ENCODE peak calls at places on chromosomes 7 and 10, in nine cellular contexts. G is OCI-LY7, I is left ventricle myocardium inferior, U is MM.1S, V is brain microvascular endothelial cell, N is lower lobe of right lung, K is thoracic aorta, D is spleen, Y is upper lobe of right lung. R is an unnamed sample.
A peak's percentile ranks its signal among the peaks of the same experiment; 100 is the strongest.

GRCh38 chr10:84198206-84198915 is 4.0 kb downstream of the CDHR1 start:
- DNase-seq in G (no peak), I (no peak), U (no peak), V (no peak), N (no peak), K (no peak), D (peak; percentile 58), Y (peak; percentile 28), R (no peak)

GRCh38 chr7:155807013-155807804 is 5.1 kb downstream of the SHH start:
- DNase-seq in G (no peak), I (no peak), U (no peak), V (no peak), N (no peak), K (no peak), D (peak; percentile 55), Y (peak; percentile 70), R (no peak)

GRCh38 chr7:30143748-30144251 is 9.0 kb downstream of the MTURN start:
- DNase-seq in G (no peak), I (no peak), U (peak; percentile 41), V (peak; percentile 40), N (no peak), K (no peak), D (no peak), Y (no peak), R (peak; percentile 89)

GRCh38 chr7:110043514-110043913 is 1047.4 kb upstream of the LRRN3 start:
- DNase-seq in G (no peak), I (no peak), U (no peak), V (peak; percentile 9), N (no peak), K (no peak), D (no peak), Y (no peak), R (no peak)

GRCh38 chr7:69920802-69921201 is 322.5 kb downstream of the AUTS2 start:
- DNase-seq in G (no peak), I (no peak), U (no peak), V (no peak), N (no peak), K (no peak), D (no peak), Y (no peak), R (no peak)

GRCh38 chr10:89463846-89464537 is 49.6 kb downstream of the IFIT5 start:
- DNase-seq in G (no peak), I (no peak), U (no peak), V (no peak), N (no peak), K (no peak), D (no peak), Y (no peak), R (no peak)

GRCh38 chr7:43294080-43294630 is 181.7 kb downstream of the HECW1 start:
- DNase-seq in G (no peak), I (no peak), U (no peak), V (peak; percentile 88), N (no peak), K (no peak), D (no peak), Y (no peak), R (peak; percentile 84)

GRCh38 chr10:122464575-122464974 is 3.2 kb downstream of the HTRA1 start:
- DNase-seq in G (no peak), I (no peak), U (no peak), V (no peak), N (no peak), K (no peak), D (no peak), Y (no peak), R (no peak)

GRCh38 chr10:129057856-129058663 is 409.0 kb upstream of the MGMT start:
- DNase-seq in G (no peak), I (no peak), U (peak; percentile 97), V (no peak), N (no peak), K (no peak), D (peak; percentile 84), Y (no peak), R (no peak)

GRCh38 chr10:3848768-3849643 is 64.0 kb upstream of the KLF6 start:
- DNase-seq in G (no peak), I (no peak), U (no peak), V (peak; percentile 72), N (no peak), K (no peak), D (no peak), Y (no peak), R (peak; percentile 91)

GRCh38 chr7:66442385-66442784 is 186.3 kb upstream of the KCTD7 start:
- DNase-seq in G (no peak), I (no peak), U (no peak), V (no peak), N (no peak), K (no peak), D (no peak), Y (no peak), R (no peak)

GRCh38 chr7:17233643-17234397 is 64.6 kb upstream of the AHR start:
- DNase-seq in G (no peak), I (no peak), U (no peak), V (peak; percentile 24), N (no peak), K (no peak), D (no peak), Y (peak; percentile 44), R (peak; percentile 7)

DNA sequence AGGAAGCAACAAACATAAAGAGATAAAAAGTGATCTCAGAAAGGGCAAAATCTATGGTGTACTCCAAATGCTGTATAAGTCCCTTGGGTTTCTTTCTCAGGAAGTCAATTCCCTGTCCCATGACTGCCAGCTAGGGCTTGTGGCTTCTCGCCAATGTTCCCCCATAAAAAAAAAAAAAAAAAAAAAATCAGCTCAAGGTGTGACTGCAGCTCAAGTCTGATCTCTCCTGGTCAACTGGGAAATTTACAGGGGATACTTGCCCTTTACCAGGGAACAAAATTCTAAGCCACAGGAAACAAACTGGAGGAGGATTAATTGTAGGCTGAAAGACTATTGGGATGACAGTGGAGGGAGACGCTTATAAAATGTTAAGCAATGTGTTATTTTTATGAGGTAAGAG is 76.0 kb downstream of the PCGF5 start:
- DNase-seq in G (peak; percentile 18), I (no peak), U (peak; percentile 20), V (no peak), N (no peak), K (no peak), D (no peak), Y (no peak), R (peak; percentile 21)
- TF ChIP-seq CTCF in G (peak; percentile 48), I (no peak), U (peak; percentile 46), V (peak; percentile 55), N (no peak), K (no peak), D (no peak), Y (no peak), R (no peak)

DNA sequence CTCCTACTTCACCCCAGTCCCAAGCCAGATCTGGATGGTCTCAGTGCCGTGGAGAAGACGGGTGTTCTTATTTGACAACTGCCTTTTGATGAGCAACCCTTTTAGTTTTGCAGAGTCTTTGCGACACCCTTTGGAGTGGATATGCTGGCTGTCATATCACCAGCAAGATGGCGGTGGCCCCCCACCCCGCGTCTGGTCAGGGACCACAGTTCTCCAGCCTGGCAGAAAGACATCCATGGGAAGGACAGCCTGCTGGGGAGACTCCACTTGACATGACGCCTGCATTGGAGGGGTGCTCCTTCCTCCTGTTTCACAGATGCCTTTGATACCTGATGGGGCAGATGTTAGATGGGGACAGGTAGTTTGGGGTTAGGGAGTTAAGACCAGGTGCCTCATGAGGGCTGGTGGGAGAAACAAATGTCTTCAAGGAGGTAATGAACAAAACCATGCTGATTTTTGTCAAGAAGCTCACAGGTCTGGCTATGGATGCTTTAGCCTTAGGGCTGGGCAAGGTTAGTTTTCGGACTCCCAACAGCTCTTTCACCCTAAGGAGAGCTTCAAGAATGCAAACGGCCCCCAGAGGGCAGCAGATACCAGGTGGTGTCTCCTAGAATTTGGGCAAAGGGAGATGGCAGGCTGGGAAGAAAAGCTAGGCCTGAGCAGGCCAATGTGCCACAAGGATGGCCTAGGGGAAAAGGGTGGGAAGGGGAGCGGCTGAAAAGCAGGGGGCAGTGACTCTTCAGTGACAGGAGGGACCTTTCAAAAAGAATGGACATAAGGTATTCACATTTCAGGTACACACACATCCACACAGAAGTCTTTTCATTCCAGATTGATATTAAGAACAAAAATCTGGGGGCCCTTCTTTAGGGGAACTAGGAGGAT is 95.2 kb downstream of the CLEC2L start:
- DNase-seq in G (peak; percentile 40), I (no peak), U (peak; percentile 13), V (peak; percentile 29), N (no peak), K (no peak), D (no peak), Y (no peak), R (peak; percentile 21)
- H3K36me3 ChIP-seq in G (no peaks in the 10 kb centered on the region), I (peaks cover 88% of the 10 kb centered on the region), U (no peaks in the 10 kb centered on the region), V (peaks cover 69% of the 10 kb centered on the region), N (peaks cover 96% of the 10 kb centered on the region), K (peaks cover 36% of the 10 kb centered on the region), D (peaks cover 50% of the 10 kb centered on the region), Y (peaks cover 79% of the 10 kb centered on the region), R (peaks cover 24% of the 10 kb centered on the region)

DNA sequence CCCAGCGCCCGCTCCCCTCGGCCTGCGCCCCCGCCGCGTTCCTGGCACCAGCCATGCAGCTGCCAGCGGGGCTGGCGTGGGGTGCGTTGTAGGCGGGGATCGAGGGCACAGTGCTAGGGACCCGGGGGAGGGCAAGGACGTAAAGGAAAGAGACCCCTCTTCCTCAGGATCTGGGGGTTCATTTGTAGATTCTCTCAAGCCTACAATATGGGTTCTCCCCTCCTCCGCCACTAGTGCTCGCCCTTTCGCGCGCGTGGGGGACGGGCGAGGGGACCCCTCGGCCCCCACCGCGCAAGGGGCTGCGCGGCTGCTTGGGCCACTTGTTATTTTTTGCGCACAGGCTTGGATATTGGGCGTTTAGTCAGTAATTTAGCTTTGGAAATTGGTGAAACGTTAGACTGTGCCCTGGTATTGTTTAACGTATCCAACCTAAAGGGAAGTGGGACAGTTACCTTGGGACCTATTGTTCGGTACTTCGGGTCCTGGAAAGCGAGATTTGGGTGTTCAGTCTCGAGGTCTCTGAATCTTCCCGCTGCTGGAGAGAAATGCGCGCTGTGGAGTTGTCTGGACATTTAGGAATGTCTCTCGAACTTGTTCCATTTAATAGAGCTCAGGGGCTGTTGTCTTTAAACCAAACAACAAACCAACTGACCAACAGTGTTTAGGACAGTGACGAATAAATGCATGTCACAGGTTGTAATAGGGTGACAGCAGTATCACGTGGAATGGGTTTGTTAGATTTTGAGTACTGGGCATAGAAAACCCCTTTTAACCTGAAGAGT is 815 bp downstream of the CDK14 start:
- DNase-seq in G (no peak), I (no peak), U (no peak), V (peak; percentile 44), N (no peak), K (no peak), D (no peak), Y (no peak), R (peak; percentile 29)
- TF ChIP-seq CTCF in G (no peak), I (no peak), U (no peak), V (no peak), N (no peak), K (no peak), D (no peak), Y (no peak), R (no peak)

DNA sequence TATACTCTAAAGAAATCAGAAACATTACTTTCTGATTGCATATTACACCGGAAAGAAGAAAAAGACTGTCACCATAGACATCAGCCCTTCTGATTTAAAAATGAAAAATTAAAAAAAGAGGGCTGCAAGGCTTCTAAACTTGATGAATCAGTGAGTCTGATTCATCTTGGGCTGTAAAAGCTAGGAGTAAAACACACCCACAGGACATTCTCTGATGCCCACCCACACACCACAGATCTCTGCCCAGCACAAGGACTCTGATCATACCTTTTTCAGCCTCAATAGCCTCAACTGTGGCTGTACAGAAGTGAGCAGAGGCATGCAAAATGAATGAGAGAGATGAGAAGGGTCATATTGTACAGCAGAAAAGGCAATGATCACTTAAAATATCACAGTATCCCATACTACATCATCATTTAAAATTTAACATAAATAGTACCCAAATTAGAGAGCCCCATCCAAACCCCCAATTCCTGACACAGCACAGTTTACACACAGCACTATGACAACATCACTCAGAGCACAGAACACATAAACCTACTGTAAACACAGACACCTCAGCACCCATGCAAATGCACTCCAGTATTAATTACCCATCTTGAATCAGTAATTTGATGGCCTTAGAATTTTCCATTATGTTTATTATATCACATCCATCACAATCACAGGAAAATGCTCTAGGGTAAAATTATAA is 6.4 kb upstream of the MSS51 start:
- DNase-seq in G (no peak), I (no peak), U (no peak), V (peak; percentile 67), N (no peak), K (no peak), D (no peak), Y (no peak), R (peak; percentile 86)
- H3K36me3 ChIP-seq in G (peaks cover 50% of the 10 kb centered on the region), I (peaks cover 59% of the 10 kb centered on the region), U (no peaks in the 10 kb centered on the region), V (peaks cover 13% of the 10 kb centered on the region), N (peaks cover 65% of the 10 kb centered on the region), K (peaks cover 13% of the 10 kb centered on the region), D (peaks cover 11% of the 10 kb centered on the region), Y (peaks cover 34% of the 10 kb centered on the region), R (peaks cover 3% of the 10 kb centered on the region)

R was measured in bronchial epithelial cell.